ENCODE peak calls at places on chromosomes 12 and 14, in four cellular contexts. F is nucleus accumbens, K is progenitor cell of endocrine pancreas, J is hepatocyte. T is an unnamed sample.

GRCh38 chr12:95820096-95820703 is 29.6 kb upstream of the NTN4 start:
- DNase-seq in K (no peak), J (peak; percentile 58), F (no peak), T (no peak)

GRCh38 chr14:50331596-50331995 is 19.5 kb downstream of the DMAC2L start:
- DNase-seq in F (no peak), K (no peak), J (no peak), T (no peak)

GRCh38 chr14:95651028-95651427 is 35.2 kb upstream of the TCL1B start:
- DNase-seq in J (no peak), F (no peak), K (no peak), T (no peak)

GRCh38 chr12:71397433-71397954 is 42.1 kb upstream of the LGR5 start:
- DNase-seq in J (no peak), F (no peak), K (no peak), T (no peak)

GRCh38 chr14:81211844-81212243 is 8.9 kb downstream of the GTF2A1 start:
- DNase-seq in F (no peak), K (no peak), J (peak; percentile 30), T (no peak)

GRCh38 chr12:43762596-43762995 is 3.8 kb downstream of the IRAK4 start:
- DNase-seq in J (no peak), F (no peak), K (no peak), T (no peak)

GRCh38 chr14:73784065-73784987 is 67.3 kb upstream of the PTGR2 start:
- DNase-seq in J (peak; percentile 48), F (no peak), K (no peak), T (no peak)

GRCh38 chr12:12336049-12336411 is 14.0 kb downstream of the MANSC1 start:
- DNase-seq in K (no peak), J (peak; percentile 55), F (no peak), T (no peak)

GRCh38 chr14:103539056-103539825 is 10.2 kb downstream of the TRMT61A start:
- DNase-seq in K (no peak), J (no peak), F (no peak), T (no peak)

GRCh38 chr12:79422060-79422812 is 268.5 kb downstream of the PAWR start:
- DNase-seq in F (no peak), J (no peak), K (no peak), T (no peak)

GRCh38 chr14:68816183-68816942 is 23.5 kb upstream of the ZFP36L1 start:
- DNase-seq in F (peak; percentile 81), K (peak; percentile 96), J (peak; percentile 96), T (peak; percentile 96)

GRCh38 chr14:59275668-59276067 is 87.2 kb downstream of the DAAM1 start:
- DNase-seq in F (no peak), K (no peak), J (peak; percentile 32), T (no peak)

GRCh38 chr12:49546481-49546880 is 7.7 kb downstream of the KCNH3 start:
- DNase-seq in F (no peak), J (no peak), K (no peak), T (no peak)

GRCh38 chr14:78849952-78850351 is 679.8 kb downstream of the NRXN3 start:
- DNase-seq in F (no peak), J (no peak), K (no peak), T (no peak)